ENCODE peak calls at places on chromosome 6, in ten cellular contexts. R is A549, D is K562, U is stomach, J is body of pancreas, K is HCT116, V is lower leg skin, C is HepG2, Q is IMR-90, F is endothelial cell of umbilical vein. L is an unnamed sample.

GRCh38 chr6:72650081-72650745 is 28.3 kb downstream of the KCNQ5 start:
- DNase-seq in Q (peak; percentile 19), V (no peak), D (no peak), R (no peak), K (no peak), J (no peak), U (no peak), F (peak; percentile 15), C (no peak), L (no peak)

GRCh38 chr6:27206806-27207205 is 40.7 kb upstream of the PRSS16 start:
- DNase-seq in D (no peak), U (no peak), R (no peak), C (no peak), Q (no peak), J (no peak), K (no peak), F (no peak), V (no peak), L (no peak)

GRCh38 chr6:144920391-144920983 is 635.4 kb downstream of the UTRN start:
- DNase-seq in K (no peak), Q (no peak), D (no peak), J (no peak), V (no peak), F (no peak), U (no peak), C (no peak), R (no peak), L (no peak)

GRCh38 chr6:134529921-134530320 is 212.0 kb upstream of the SGK1 start:
- DNase-seq in R (peak; percentile 28), V (no peak), U (no peak), J (no peak), K (no peak), F (no peak), D (no peak), Q (peak; percentile 48), C (peak; percentile 93), L (peak; percentile 57)

GRCh38 chr6:88641178-88641903 is 322.1 kb downstream of the RNGTT start:
- DNase-seq in F (no peak), C (no peak), J (no peak), R (no peak), D (no peak), U (no peak), V (no peak), K (no peak), Q (peak; percentile 13), L (no peak)

GRCh38 chr6:129943637-129944271 is 74.6 kb upstream of the L3MBTL3 start:
- DNase-seq in Q (no peak), V (no peak), K (no peak), J (no peak), C (no peak), F (no peak), D (no peak), U (no peak), R (no peak), L (no peak)

GRCh38 chr6:39342692-39343460 is 20.4 kb upstream of the KCNK16 start:
- DNase-seq in J (peak; percentile 33), U (no peak), R (no peak), V (no peak), K (no peak), D (no peak), C (no peak), Q (no peak), F (no peak), L (no peak)

GRCh38 chr6:44668976-44669934 is 281.7 kb downstream of the CDC5L start:
- DNase-seq in J (no peak), D (no peak), C (no peak), F (no peak), V (peak; percentile 53), R (no peak), Q (no peak), K (no peak), U (no peak), L (no peak)

GRCh38 chr6:118685823-118686449 is 34.5 kb upstream of the CEP85L start:
- DNase-seq in C (no peak), K (no peak), V (no peak), R (no peak), J (no peak), F (no peak), U (no peak), D (no peak), Q (no peak), L (no peak)

GRCh38 chr6:125066140-125066539 is 87.4 kb upstream of the TPD52L1 start:
- DNase-seq in F (no peak), U (no peak), R (no peak), K (no peak), D (no peak), C (no peak), J (no peak), V (no peak), Q (no peak), L (no peak)

GRCh38 chr6:154613137-154613676 is 102.7 kb upstream of the CNKSR3 start:
- DNase-seq in Q (peak; percentile 79), D (peak; percentile 28), K (no peak), C (no peak), R (no peak), V (no peak), U (no peak), J (peak; percentile 19), F (peak; percentile 85), L (peak; percentile 28)

GRCh38 chr6:72649032-72649984 is 27.4 kb downstream of the KCNQ5 start:
- DNase-seq in K (no peak), F (peak; percentile 31), J (no peak), D (no peak), R (no peak), C (no peak), U (no peak), Q (peak; percentile 83), V (no peak), L (no peak)

DNA sequence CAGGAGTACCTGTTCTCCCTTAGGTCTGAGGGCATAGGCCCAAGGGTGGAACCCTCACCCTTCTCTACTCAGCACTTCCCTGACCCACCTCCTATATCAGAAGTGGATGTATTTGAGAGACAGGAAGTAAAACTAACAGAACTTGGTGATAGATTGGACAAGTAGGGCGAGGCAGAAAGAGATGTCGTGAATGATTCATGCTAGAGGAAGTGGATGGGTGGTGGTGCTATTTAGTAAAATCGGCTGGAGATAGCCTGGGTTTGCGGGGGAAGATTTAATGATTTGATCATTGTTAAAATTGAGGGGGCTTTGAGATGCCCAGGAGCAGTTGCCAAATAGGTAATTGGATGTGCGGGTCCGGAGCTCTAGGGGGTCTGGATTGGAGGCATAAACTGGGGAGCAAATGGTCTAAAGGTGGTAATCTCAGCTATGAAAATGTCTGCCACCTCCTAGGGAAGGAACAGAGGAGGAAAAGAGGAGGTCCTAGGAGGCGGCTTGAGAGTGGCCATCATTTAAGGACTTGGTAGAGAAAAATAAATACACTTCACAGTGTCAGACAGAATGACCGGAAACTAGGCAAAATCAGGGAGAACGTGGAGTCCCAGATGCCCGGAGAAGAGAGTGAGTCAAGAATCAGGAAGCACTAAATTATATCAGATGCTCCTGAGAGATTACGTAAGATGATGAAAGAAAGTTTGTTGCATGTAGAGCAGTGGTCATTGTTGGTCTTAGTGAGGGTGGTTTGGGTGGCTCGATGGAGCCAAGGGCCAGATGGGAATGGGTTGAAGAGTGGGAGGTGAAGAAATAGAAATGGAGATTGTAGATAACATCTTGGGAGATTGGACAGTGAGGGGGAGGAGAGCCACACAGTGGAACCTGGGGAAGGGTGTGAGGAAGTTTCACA is 142.0 kb downstream of the CEP57L1 start:
- DNase-seq in R (no peak), K (no peak), C (no peak), J (no peak), V (no peak), Q (no peak), U (no peak), F (peak; percentile 7), D (peak; percentile 30), L (peak; percentile 82)
- TF ChIP-seq POLR2A in R (no peak), K (no peak), C (no peak), J (no peak), V (no peak), Q (no peak), U (no peak), F (no peak), D (peak; percentile 61), L (no peak)

DNA sequence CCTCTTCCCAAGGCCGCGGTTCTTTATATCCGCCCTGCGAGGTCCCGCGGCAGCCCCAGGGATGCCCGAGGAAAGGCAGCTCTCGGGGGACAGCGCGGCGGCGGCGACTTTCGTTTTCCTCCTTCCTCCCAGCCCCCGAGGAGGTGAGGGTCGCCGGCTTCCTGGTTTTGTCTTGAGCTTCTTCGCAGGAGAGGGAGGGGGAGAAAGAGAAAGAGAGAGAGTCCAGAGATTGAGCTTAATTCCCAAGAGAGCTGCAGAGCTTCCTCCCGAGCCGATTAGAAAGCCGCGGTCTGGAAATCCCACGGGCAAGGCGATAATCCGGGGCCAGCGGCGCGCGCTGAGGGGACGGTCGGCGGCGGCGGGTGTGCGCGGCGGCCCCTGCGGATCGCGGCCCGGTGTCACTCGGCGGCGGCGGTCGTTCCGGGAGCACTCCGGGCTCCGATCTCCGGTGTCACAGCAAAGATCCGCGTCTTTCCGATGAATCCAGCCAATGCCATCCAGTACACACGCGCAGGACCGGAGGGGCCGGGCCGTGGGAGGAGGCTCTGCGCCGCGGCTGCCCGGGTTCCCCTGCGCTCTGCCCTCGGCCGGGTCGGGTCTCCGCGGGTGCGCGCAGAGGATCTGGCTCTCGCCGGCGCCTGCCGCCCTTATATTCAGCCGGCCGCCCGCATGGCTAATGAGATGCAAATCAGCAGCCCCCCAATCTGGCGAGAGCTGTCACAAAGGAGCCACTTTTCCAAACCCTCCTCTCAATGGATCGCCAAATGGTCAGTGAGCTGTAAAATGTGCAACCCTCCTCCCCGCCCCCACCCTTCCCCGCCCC is at the start of gene DLL1:
- DNase-seq in K (no peak), R (no peak), J (peak; percentile 60), D (no peak), F (peak; percentile 52), Q (peak; percentile 29), V (no peak), C (no peak), U (peak; percentile 57), L (peak; percentile 84)
- TF ChIP-seq POLR2A in K (no peak), R (no peak), J (no peak), D (no peak), F (peak; percentile 12), Q (no peak), V (no peak), C (no peak), U (no peak), L (peak; percentile 60)

GRCh38 chr6:32642707-32643106 is 5.5 kb downstream of the HLA-DQA1 start:
- DNase-seq in K (no peak), V (no peak), F (no peak), R (no peak), C (no peak), Q (no peak), U (no peak), D (no peak), J (no peak), L (peak; percentile 22)
- TF ChIP-seq POLR2A in K (no peak), V (no peak), F (no peak), R (no peak), C (no peak), Q (no peak), U (no peak), D (no peak), J (no peak), L (no peak)

DNA sequence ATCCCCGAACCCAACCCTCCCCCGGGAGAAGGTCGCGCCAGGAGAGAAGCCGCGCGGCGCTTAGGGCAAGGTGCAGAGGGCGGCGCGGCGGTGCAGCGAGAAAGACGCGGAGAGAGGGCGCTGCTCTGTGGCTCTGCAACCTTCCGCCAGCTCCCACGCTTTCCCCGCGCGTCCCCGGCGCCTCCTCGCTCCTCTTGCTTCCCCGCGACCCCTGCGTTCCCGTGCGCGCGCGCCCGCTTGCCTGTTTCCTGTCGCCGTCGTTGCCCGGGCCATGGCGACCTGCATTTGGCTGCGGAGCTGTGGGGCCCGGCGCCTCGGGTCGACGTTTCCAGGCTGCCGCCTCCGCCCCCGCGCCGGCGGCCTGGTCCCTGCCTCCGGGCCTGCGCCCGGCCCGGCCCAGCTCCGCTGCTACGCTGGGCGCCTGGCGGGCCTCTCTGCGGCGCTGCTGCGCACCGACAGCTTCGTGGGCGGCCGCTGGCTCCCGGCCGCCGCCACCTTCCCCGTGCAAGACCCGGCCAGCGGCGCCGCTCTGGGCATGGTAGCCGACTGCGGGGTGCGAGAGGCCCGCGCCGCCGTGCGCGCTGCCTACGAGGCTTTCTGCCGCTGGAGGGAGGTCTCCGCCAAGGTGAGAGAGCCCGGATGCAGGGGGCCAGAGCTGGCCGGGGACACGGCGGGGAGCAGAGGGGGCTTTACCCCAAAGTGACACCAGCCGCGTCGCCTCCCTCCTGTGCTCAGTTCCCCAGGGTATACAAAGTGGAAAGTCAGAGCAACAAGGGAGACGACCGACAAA is at the start of gene ALDH5A1:
- DNase-seq in D (peak; percentile 71), V (peak; percentile 90), K (peak; percentile 24), R (peak; percentile 48), U (peak; percentile 72), Q (peak; percentile 38), C (peak; percentile 62), F (peak; percentile 50), J (peak; percentile 77), L (peak; percentile 90)
- TF ChIP-seq POLR2A in D (peak; percentile 54), V (no peak), K (no peak), R (peak; percentile 39), U (no peak), Q (no peak), C (peak; percentile 87), F (no peak), J (peak; percentile 30), L (peak; percentile 37)

L was measured in NB4.